ENCODE peak calls at places on chromosomes 7 and 10, in five cellular contexts. One of them, this sample, is unnamed.

GRCh38 chr7:73557397-73558257 is at the start of gene BCL7B:
- DNase-seq in transverse colon: peak; percentile 80
- DNase-seq in HS-27A: no peak
- DNase-seq in WTC11: peak; percentile 70
- DNase-seq in body of pancreas: peak; percentile 72
- DNase-seq in this sample: no peak

GRCh38 chr7:131948434-131949053 is 392.1 kb upstream of the PODXL start:
- DNase-seq in HS-27A: no peak
- DNase-seq in transverse colon: peak; percentile 52
- DNase-seq in WTC11: no peak
- DNase-seq in body of pancreas: no peak
- DNase-seq in this sample: no peak

GRCh38 chr10:182441-183201 is 47.4 kb downstream of the ZMYND11 start:
- DNase-seq in HS-27A: no peak
- DNase-seq in WTC11: no peak
- DNase-seq in transverse colon: no peak
- DNase-seq in body of pancreas: no peak
- DNase-seq in this sample: no peak

GRCh38 chr10:86203162-86203905 is 163.3 kb downstream of the GRID1 start:
- DNase-seq in HS-27A: no peak
- DNase-seq in WTC11: peak; percentile 75
- DNase-seq in transverse colon: no peak
- DNase-seq in body of pancreas: no peak
- DNase-seq in this sample: no peak

GRCh38 chr7:131265227-131265626 is 62.4 kb upstream of the MKLN1 start:
- DNase-seq in transverse colon: no peak
- DNase-seq in WTC11: no peak
- DNase-seq in body of pancreas: no peak
- DNase-seq in HS-27A: no peak
- DNase-seq in this sample: no peak

GRCh38 chr10:108450280-108450679 is 1285.8 kb upstream of the SORCS1 start:
- DNase-seq in HS-27A: no peak
- DNase-seq in body of pancreas: no peak
- DNase-seq in transverse colon: no peak
- DNase-seq in WTC11: no peak
- DNase-seq in this sample: no peak

GRCh38 chr10:19998482-19998881 is 182.2 kb downstream of the PLXDC2 start:
- DNase-seq in transverse colon: no peak
- DNase-seq in body of pancreas: no peak
- DNase-seq in HS-27A: no peak
- DNase-seq in WTC11: no peak
- DNase-seq in this sample: no peak

GRCh38 chr10:35251373-35252100 is 84.8 kb upstream of the CCNY start:
- DNase-seq in body of pancreas: no peak
- DNase-seq in WTC11: no peak
- DNase-seq in transverse colon: no peak
- DNase-seq in HS-27A: no peak
- DNase-seq in this sample: no peak

GRCh38 chr7:34156336-34156735 is 251.0 kb downstream of the BMPER start:
- DNase-seq in transverse colon: no peak
- DNase-seq in WTC11: no peak
- DNase-seq in HS-27A: no peak
- DNase-seq in body of pancreas: no peak
- DNase-seq in this sample: no peak

GRCh38 chr7:39592586-39592985 is 26.4 kb downstream of the YAE1 start:
- DNase-seq in transverse colon: no peak
- DNase-seq in body of pancreas: no peak
- DNase-seq in WTC11: no peak
- DNase-seq in HS-27A: no peak
- DNase-seq in this sample: peak; percentile 73

GRCh38 chr10:30996481-30996980 is 35.1 kb downstream of the ZNF438 start:
- DNase-seq in body of pancreas: no peak
- DNase-seq in HS-27A: no peak
- DNase-seq in WTC11: no peak
- DNase-seq in transverse colon: no peak
- DNase-seq in this sample: no peak

GRCh38 chr7:99694201-99694911 is 14.6 kb upstream of the CYP3A5 start:
- DNase-seq in WTC11: no peak
- DNase-seq in transverse colon: no peak
- DNase-seq in body of pancreas: peak; percentile 24
- DNase-seq in HS-27A: no peak
- DNase-seq in this sample: no peak

GRCh38 chr7:114931656-114932011 is 9.7 kb downstream of the MDFIC start:
- DNase-seq in WTC11: no peak
- DNase-seq in transverse colon: peak; percentile 32
- DNase-seq in body of pancreas: no peak
- DNase-seq in HS-27A: no peak
- DNase-seq in this sample: no peak